ENCODE peak calls at places on chromosome 11, in four cellular contexts. O, Q, B and M are unnamed samples.

GRCh38 chr11:93986716-93987115 is 34.4 kb upstream of the HEPHL1 start:
- DNase-seq in O (peak; percentile 5), Q (peak; percentile 50), B (no peak), M (no peak)

GRCh38 chr11:114291847-114292680 is 4.1 kb upstream of the NNMT start:
- DNase-seq in O (no peak), Q (peak; percentile 82), B (no peak), M (no peak)

GRCh38 chr11:64585150-64585549 is 5.9 kb upstream of the SLC22A12 start:
- DNase-seq in O (no peak), Q (no peak), B (no peak), M (no peak)

GRCh38 chr11:81495699-81496292 is 1237.9 kb downstream of the FAM181B start:
- DNase-seq in O (peak; percentile 5), Q (no peak), B (no peak), M (no peak)

GRCh38 chr11:122778148-122778547 is 60.2 kb upstream of the CRTAM start:
- DNase-seq in O (no peak), Q (no peak), B (no peak), M (no peak)

GRCh38 chr11:13837286-13837685 is 125.2 kb upstream of the SPON1 start:
- DNase-seq in O (no peak), Q (no peak), B (no peak), M (no peak)

GRCh38 chr11:56783448-56784041 is 35.0 kb upstream of the OR9G4 start:
- DNase-seq in O (peak; percentile 65), Q (peak; percentile 77), B (no peak), M (no peak)

GRCh38 chr11:66543263-66544107 is 2.4 kb downstream of the ZDHHC24 start:
- DNase-seq in O (peak; percentile 69), Q (peak; percentile 22), B (peak; percentile 58), M (peak; percentile 92)

GRCh38 chr11:27040302-27041115 is at the start of gene BBOX1:
- DNase-seq in O (peak; percentile 28), Q (peak; percentile 8), B (no peak), M (peak; percentile 3)

GRCh38 chr11:32259641-32260081 is 168.8 kb downstream of the RCN1 start:
- DNase-seq in O (no peak), Q (peak; percentile 19), B (peak; percentile 13), M (no peak)

GRCh38 chr11:100719362-100719761 is 32.3 kb downstream of the ARHGAP42 start:
- DNase-seq in O (peak; percentile 96), Q (peak; percentile 11), B (no peak), M (peak; percentile 53)

GRCh38 chr11:35190804-35191348 is 51.9 kb downstream of the CD44 start:
- DNase-seq in O (no peak), Q (peak; percentile 75), B (peak; percentile 30), M (no peak)

GRCh38 chr11:35193767-35194166 is 54.8 kb downstream of the CD44 start:
- DNase-seq in O (no peak), Q (no peak), B (no peak), M (no peak)

GRCh38 chr11:35187996-35188395 is 49.0 kb downstream of the CD44 start:
- DNase-seq in O (no peak), Q (no peak), B (no peak), M (no peak)

DNA sequence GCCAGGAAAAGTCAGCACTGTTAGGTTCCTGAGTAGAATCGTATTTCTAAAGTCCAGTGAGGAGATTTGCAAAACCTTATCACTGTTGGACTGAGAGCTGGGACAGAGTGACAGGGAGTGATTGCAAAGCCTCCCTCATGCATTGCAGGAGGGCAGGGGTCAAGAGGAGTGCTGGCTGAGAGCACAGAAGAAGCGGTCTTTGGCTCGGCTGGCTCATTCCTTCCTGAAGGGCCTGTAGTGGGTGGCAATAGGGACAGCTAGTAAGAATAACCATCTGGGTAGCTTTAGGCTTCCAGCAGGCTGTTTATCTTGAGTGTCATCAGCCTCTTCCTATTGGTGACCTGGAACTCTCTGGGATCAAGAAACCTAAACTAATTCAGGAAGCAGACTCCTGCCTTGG is 53.4 kb downstream of the CD44 start:
- DNase-seq in O (no peak), Q (no peak), B (no peak), M (peak; percentile 5)
- H3K4me3 ChIP-seq in O (no peak overlapping the region), Q (peak overlapping the region; percentile 45), B (no peak overlapping the region), M (no peak overlapping the region)

DNA sequence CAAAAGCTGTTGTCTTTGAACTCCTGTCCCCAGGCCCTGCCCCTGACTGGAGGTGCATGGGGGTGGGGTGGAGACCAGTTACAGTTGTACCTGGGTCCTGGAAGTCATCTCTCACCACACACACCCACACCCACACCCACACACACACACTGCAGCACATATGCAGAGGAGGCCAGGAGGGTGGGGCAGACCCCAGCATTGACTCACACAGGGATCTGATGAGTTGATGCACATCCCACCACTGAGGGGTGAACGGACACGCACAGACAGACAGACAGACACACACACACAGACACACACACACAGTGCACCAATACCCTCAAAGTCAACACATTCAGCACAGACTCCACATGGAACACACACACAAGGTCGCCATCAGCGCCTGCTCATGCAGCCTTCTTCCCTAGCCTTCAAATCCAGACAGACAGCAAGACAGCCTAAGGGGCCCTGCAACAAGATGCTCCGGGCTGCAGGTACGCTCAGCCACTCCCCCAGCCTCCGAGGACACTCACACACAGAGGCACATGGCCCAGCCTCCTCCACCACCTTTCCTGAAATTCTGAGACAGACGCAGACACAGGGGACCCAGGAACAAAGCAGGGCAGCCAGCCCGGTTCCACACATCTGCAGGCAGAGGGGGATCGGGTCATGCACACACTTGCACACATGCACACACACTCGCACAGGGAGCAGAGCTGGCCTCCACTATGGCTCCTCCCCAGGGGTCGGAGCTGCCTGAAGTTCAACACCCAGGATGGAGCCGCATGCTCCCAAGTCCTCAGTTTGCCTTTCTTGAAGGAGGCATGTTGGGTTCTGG is 26.5 kb downstream of the SYT7 start:
- DNase-seq in O (no peak), Q (no peak), B (no peak), M (no peak)
- H3K4me1 ChIP-seq in O (no peaks in the 10 kb centered on the region), Q (peaks cover 14% of the 10 kb centered on the region), B (peaks cover 1% of the 10 kb centered on the region), M (peaks cover 10% of the 10 kb centered on the region)

DNA sequence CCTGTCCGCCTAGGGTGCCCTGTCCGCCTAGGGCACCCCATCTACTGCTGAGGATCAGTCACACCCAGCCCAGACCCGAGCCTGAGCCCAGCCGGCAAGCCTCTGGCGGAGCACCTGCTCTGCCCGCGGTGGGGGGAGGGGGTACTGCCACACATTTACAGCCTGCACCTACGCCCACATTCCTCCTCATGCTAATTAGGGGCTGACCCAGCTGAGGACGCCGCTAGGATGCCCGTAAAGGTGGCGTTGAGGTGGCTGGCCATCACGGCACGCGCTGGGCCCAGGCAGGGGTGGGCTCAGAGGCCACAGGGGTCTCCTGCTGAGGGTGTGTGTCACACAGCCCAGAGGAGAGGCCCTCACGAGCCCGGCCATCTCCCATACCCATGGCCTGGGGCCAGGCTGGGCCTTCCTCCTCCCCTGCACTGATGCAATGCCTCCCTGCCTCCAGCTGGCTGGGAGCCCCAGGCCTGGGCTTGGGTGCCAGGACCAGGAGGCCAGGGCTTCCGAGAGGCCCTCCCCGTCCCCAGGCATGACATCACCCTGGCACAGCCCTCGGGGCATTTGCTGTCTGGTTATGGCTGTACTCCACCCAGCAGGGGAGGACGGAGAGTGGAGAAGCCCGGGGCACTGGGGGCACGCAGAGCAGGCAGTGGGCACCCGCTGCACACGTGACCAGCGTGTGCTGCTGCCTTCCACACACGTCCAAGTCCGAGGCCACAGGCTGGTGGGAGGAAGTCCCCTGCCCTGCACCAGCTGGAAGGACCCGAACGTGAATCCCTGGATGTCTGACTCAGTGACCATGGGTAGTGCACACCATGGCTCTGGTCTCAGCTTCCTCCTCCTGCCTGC is 12.7 kb downstream of the DUSP8 start:
- DNase-seq in O (peak; percentile 53), Q (peak; percentile 94), B (no peak), M (peak; percentile 60)
- H3K4me3 ChIP-seq in O (no peak overlapping the region), Q (no peak overlapping the region), B (no peak overlapping the region), M (no peak overlapping the region)

GRCh38 chr11:130634186-130634585 is 185.7 kb downstream of the ADAMTS15 start:
- DNase-seq in O (no peak), Q (no peak), B (no peak), M (no peak)
- H3K4me1 ChIP-seq in O (peaks cover 5% of the 10 kb centered on the region), Q (peaks cover 38% of the 10 kb centered on the region), B (no peaks in the 10 kb centered on the region), M (no peaks in the 10 kb centered on the region)

GRCh38 chr11:9600166-9600565 is 26.7 kb downstream of the WEE1 start:
- DNase-seq in O (no peak), Q (no peak), B (no peak), M (no peak)

GRCh38 chr11:9601041-9601875 is 27.8 kb downstream of the WEE1 start:
- DNase-seq in O (peak; percentile 94), Q (no peak), B (no peak), M (peak; percentile 6)

GRCh38 chr11:9601876-9602199 is 28.4 kb downstream of the WEE1 start:
- DNase-seq in O (no peak), Q (no peak), B (no peak), M (no peak)

GRCh38 chr11:9604134-9604533 is 30.7 kb downstream of the WEE1 start:
- DNase-seq in O (no peak), Q (no peak), B (no peak), M (no peak)

GRCh38 chr11:9600651-9601040 is 27.2 kb downstream of the WEE1 start:
- DNase-seq in O (peak; percentile 80), Q (no peak), B (no peak), M (no peak)
- H3K4me3 ChIP-seq in O (no peak overlapping the region), Q (no peak overlapping the region), B (no peak overlapping the region), M (no peak overlapping the region)

GRCh38 chr11:96152623-96153022 is 190.4 kb downstream of the MAML2 start:
- DNase-seq in O (no peak), Q (no peak), B (no peak), M (no peak)

GRCh38 chr11:96150609-96151008 is 192.4 kb downstream of the MAML2 start:
- DNase-seq in O (no peak), Q (no peak), B (no peak), M (no peak)

GRCh38 chr11:96149743-96150555 is 193.0 kb downstream of the MAML2 start:
- DNase-seq in O (no peak), Q (peak; percentile 77), B (no peak), M (no peak)

GRCh38 chr11:96154802-96155520 is 188.0 kb downstream of the MAML2 start:
- DNase-seq in O (peak; percentile 32), Q (peak; percentile 50), B (peak; percentile 11), M (peak; percentile 33)

GRCh38 chr11:96151501-96151900 is 191.5 kb downstream of the MAML2 start:
- DNase-seq in O (peak; percentile 47), Q (no peak), B (no peak), M (no peak)
- H3K4me1 ChIP-seq in O (peaks cover 13% of the 10 kb centered on the region), Q (peaks cover 41% of the 10 kb centered on the region), B (peaks cover 10% of the 10 kb centered on the region), M (peaks cover 16% of the 10 kb centered on the region)

GRCh38 chr11:15562230-15562629 is 447.5 kb downstream of the INSC start:
- DNase-seq in O (no peak), Q (no peak), B (no peak), M (no peak)
- H3K4me3 ChIP-seq in O (no peak overlapping the region), Q (no peak overlapping the region), B (no peak overlapping the region), M (no peak overlapping the region)

GRCh38 chr11:70146309-70146708 is 56.8 kb upstream of the FADD start:
- DNase-seq in O (no peak), Q (no peak), B (no peak), M (no peak)

GRCh38 chr11:70144262-70144661 is 58.8 kb upstream of the FADD start:
- DNase-seq in O (no peak), Q (no peak), B (no peak), M (no peak)

GRCh38 chr11:70145025-70145529 is 58.0 kb upstream of the FADD start:
- DNase-seq in O (no peak), Q (no peak), B (no peak), M (no peak)

GRCh38 chr11:70145841-70146240 is 57.3 kb upstream of the FADD start:
- DNase-seq in O (no peak), Q (no peak), B (no peak), M (no peak)

GRCh38 chr11:70146895-70147520 is 56.1 kb upstream of the FADD start:
- DNase-seq in O (no peak), Q (no peak), B (no peak), M (no peak)
- H3K4me1 ChIP-seq in O (peaks cover under 1% of the 10 kb centered on the region), Q (peaks cover 1% of the 10 kb centered on the region), B (no peaks in the 10 kb centered on the region), M (peaks cover 8% of the 10 kb centered on the region)